ENCODE peak calls at places on chromosomes 3 and 15, in nine cellular contexts. O is tibial nerve; S is heart right ventricle; H is naive thymus-derived CD4-positive, alpha-beta T cell; K is foreskin fibroblast; E is colonic mucosa; T is GM23248; Q is right lobe of liver; J is HFF-Myc. F is an unnamed sample.

GRCh38 chr3:43580181-43580580 is 41.6 kb downstream of the ANO10 start:
- DNase-seq in H (no peak), O (no peak), S (no peak), K (no peak), Q (no peak), E (no peak), J (no peak), T (no peak), F (no peak)

GRCh38 chr3:16604887-16605602 is at the start of gene DAZL:
- DNase-seq in Q (no peak), J (no peak), H (no peak), K (no peak), S (no peak), E (no peak), O (no peak), T (no peak), F (no peak)

GRCh38 chr15:78418239-78418638 is 19.8 kb upstream of the IREB2 start:
- DNase-seq in S (no peak), K (peak; percentile 18), E (no peak), T (no peak), H (no peak), O (no peak), J (no peak), Q (no peak), F (no peak)

GRCh38 chr15:90203922-90204321 is 2.8 kb downstream of the SEMA4B start:
- DNase-seq in Q (no peak), T (no peak), H (no peak), O (no peak), K (no peak), J (no peak), S (no peak), E (no peak), F (no peak)

GRCh38 chr3:53577486-53577885 is 83.1 kb downstream of the CACNA1D start:
- DNase-seq in E (no peak), K (no peak), T (no peak), H (no peak), Q (no peak), O (no peak), J (no peak), S (no peak), F (no peak)

GRCh38 chr3:107068980-107069379 is 308.3 kb upstream of the CCDC54 start:
- DNase-seq in H (no peak), K (peak; percentile 82), O (no peak), Q (no peak), T (peak; percentile 91), J (peak; percentile 59), S (peak; percentile 30), E (no peak), F (peak; percentile 31)

GRCh38 chr3:101513419-101513986 is 491 bp upstream of the SENP7 start:
- DNase-seq in O (no peak), K (no peak), H (no peak), Q (no peak), T (peak; percentile 88), J (no peak), E (no peak), S (no peak), F (no peak)

GRCh38 chr3:13878711-13879101 is 1.2 kb downstream of the WNT7A start:
- DNase-seq in S (no peak), J (no peak), K (no peak), T (no peak), H (peak; percentile 35), Q (no peak), E (no peak), O (no peak), F (no peak)

GRCh38 chr3:156413293-156413912 is 141.5 kb downstream of the SSR3 start:
- DNase-seq in J (no peak), O (no peak), Q (no peak), E (no peak), T (no peak), H (no peak), S (no peak), K (no peak), F (no peak)

GRCh38 chr3:156416846-156417581 is 137.9 kb downstream of the SSR3 start:
- DNase-seq in E (no peak), H (no peak), K (peak; percentile 89), T (no peak), J (peak; percentile 80), Q (no peak), S (no peak), O (no peak), F (no peak)

GRCh38 chr3:156421534-156421933 is 133.4 kb downstream of the SSR3 start:
- DNase-seq in T (no peak), Q (no peak), K (no peak), H (no peak), E (no peak), S (no peak), O (no peak), J (no peak), F (no peak)

GRCh38 chr3:156417733-156418132 is 137.2 kb downstream of the SSR3 start:
- DNase-seq in K (no peak), H (no peak), S (no peak), T (no peak), Q (no peak), O (no peak), J (no peak), E (no peak), F (no peak)

GRCh38 chr3:156418428-156418827 is 136.5 kb downstream of the SSR3 start:
- DNase-seq in E (no peak), J (no peak), K (no peak), Q (no peak), O (no peak), H (no peak), S (no peak), T (no peak), F (no peak)
- H3K4me3 ChIP-seq in E (no peak overlapping the region), J (no peak overlapping the region), K (no peak overlapping the region), Q (no peak overlapping the region), O (no peak overlapping the region), H (no peak overlapping the region), S (no peak overlapping the region), T (no peak overlapping the region), F (no peak overlapping the region)

DNA sequence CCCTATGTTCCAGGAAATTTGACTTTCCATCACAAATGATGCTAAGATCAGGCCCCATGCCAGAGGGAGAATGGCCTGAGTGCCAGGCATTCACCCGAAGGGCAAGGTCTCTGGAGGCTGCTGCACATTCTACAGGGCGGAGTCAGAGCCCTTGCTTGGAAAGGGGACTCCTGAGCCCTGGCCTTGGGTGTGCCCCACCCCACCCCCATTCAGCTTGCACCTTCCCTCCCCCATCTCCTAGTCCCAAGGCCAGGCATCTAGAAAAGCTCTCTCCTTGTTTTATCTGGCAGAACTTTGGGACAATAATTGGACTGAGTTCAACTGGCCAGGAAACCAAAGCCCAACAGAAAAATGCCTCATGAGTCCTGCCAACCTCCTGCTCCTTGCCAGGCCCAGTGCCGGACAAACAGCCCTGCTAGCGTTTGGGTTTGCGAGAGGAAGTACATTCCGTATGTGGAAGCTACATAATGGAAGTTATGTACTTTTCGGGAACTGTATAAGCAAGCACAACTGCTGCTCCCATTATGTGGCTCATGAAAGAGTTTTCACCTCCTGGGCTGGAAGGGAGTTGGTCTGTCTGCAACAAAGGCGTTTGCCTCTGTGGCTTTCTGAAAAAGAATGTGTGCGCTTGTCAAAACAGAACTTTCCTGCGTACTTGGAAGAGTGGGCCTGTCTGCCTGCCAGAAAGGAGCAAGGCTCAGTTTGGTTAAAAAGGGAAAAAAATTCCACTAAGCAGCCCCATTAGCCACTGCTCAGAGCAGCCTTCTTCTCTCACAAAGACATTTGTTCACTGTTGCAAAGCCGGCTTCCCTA is 321.4 kb upstream of the CTNNB1 start:
- DNase-seq in J (no peak), T (peak; percentile 30), H (no peak), K (no peak), O (peak; percentile 44), E (peak; percentile 28), S (peak; percentile 81), Q (peak; percentile 55), F (no peak)
- H3K4me3 ChIP-seq in J (no peak overlapping the region), T (no peak overlapping the region), H (no peak overlapping the region), K (no peak overlapping the region), O (no peak overlapping the region), E (no peak overlapping the region), S (no peak overlapping the region), Q (no peak overlapping the region), F (no peak overlapping the region)

GRCh38 chr15:63539517-63539916 is 35.1 kb downstream of the USP3 start:
- DNase-seq in O (no peak), S (peak; percentile 49), J (no peak), T (no peak), Q (no peak), H (no peak), K (no peak), E (peak; percentile 79), F (no peak)

GRCh38 chr15:63538876-63539275 is 34.5 kb downstream of the USP3 start:
- DNase-seq in T (no peak), Q (no peak), S (no peak), O (no peak), J (no peak), E (no peak), H (no peak), K (no peak), F (no peak)

GRCh38 chr15:63545520-63545919 is 41.1 kb downstream of the USP3 start:
- DNase-seq in J (no peak), E (no peak), S (no peak), Q (no peak), H (no peak), K (no peak), T (no peak), O (no peak), F (no peak)

DNA sequence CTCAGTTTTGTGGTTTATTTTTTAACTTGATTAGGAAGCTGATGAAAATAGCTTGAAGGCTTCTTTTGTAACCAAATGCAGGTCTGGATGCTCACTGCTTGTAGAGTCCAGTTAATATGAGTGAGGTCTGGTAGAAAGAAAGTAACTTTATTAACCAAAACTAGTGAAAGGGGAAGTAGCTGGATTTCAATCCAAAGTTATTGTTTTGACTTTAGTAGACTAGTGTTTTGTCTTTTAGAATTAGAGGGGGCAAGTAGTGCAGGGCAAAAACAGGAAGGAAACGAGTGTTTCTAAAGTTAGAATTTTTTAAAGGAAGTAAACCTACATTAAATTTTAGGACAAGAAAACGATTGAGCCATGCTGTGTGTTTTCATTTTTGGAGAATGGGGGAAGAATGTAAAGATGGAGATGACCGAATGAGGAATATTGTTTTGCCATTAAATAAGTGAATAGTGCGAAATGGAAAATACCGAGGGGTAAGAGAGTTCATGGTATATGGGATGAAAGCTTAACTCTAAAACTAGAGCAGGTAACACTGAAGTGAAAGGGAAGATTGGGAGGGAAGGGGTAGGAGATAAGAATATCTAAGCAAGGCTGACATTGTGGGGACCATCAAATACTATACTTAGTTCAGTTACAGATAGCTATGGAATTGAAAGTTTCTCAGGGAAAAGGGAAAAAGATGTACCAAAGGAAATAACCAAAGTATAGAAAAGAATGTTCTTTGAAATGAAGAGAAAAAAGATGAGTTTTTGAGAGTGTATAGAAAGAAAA is 40.0 kb downstream of the USP3 start:
- DNase-seq in O (no peak), J (no peak), T (no peak), H (no peak), Q (no peak), S (no peak), K (no peak), E (no peak), F (no peak)
- H3K4me3 ChIP-seq in O (no peak overlapping the region), J (no peak overlapping the region), T (no peak overlapping the region), H (no peak overlapping the region), Q (no peak overlapping the region), S (no peak overlapping the region), K (no peak overlapping the region), E (no peak overlapping the region), F (no peak overlapping the region)

GRCh38 chr3:10142707-10143560 is 1.4 kb downstream of the VHL start:
- DNase-seq in S (no peak), K (no peak), E (no peak), O (no peak), T (peak; percentile 37), H (peak; percentile 11), Q (peak; percentile 34), J (no peak), F (no peak)

GRCh38 chr3:10136426-10137005 is 5.1 kb upstream of the VHL start:
- DNase-seq in Q (no peak), H (no peak), S (no peak), O (no peak), T (no peak), E (no peak), J (no peak), K (no peak), F (no peak)

GRCh38 chr3:10137178-10137577 is 4.4 kb upstream of the VHL start:
- DNase-seq in J (no peak), S (no peak), Q (no peak), E (no peak), H (no peak), O (no peak), T (no peak), K (no peak), F (no peak)

GRCh38 chr3:10145685-10146084 is 4.1 kb downstream of the VHL start:
- DNase-seq in S (no peak), Q (no peak), T (no peak), J (no peak), H (no peak), E (no peak), O (no peak), K (no peak), F (no peak)

DNA sequence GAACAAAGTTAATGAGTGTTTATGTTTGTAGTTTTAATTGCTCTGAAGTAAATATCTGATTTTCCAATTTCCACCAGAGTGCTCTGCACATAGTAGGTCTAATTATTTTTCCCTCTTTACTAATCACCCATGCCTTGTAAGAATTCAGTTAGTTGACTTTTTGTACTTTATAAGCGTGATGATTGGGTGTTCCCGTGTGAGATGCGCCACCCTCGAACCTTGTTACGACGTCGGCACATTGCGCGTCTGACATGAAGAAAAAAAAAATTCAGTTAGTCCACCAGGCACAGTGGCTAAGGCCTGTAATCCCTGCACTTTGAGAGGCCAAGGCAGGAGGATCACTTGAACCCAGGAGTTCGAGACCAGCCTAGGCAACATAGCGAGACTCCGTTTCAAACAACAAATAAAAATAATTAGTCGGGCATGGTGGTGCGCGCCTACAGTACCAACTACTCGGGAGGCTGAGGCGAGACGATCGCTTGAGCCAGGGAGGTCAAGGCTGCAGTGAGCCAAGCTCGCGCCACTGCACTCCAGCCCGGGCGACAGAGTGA is 507 bp upstream of the VHL start:
- DNase-seq in K (no peak), J (no peak), Q (peak; percentile 27), S (no peak), H (no peak), O (no peak), T (no peak), E (no peak), F (no peak)
- H3K4me3 ChIP-seq in K (peak overlapping the region; percentile 54), J (peak overlapping the region; percentile 70), Q (no peak overlapping the region), S (no peak overlapping the region), H (peak overlapping the region; percentile 87), O (peak overlapping the region; percentile 74), T (peak overlapping the region; percentile 74), E (peak overlapping the region; percentile 72), F (peak overlapping the region; percentile 12)

F was measured in BJ.